ENCODE peak calls at places on chromosomes 6 and 20, in nine cellular contexts. R is substantia nigra; T is neural progenitor cell; P is HCT116; B is SJSA1; N is adrenal gland; Z is GM23338; S is CD8-positive, alpha-beta T cell; E is cardiac muscle cell. K is an unnamed sample.

GRCh38 chr6:43990275-43990626 is 137.0 kb downstream of the MRPL14 start:
- DNase-seq in B (no peak), E (no peak), Z (no peak), T (no peak), R (no peak), P (no peak), S (no peak), N (no peak), K (no peak)

GRCh38 chr20:19098806-19099578 is 113.5 kb upstream of the SLC24A3 start:
- DNase-seq in T (no peak), E (no peak), R (no peak), S (no peak), P (no peak), N (no peak), Z (no peak), B (no peak), K (no peak)

GRCh38 chr6:37741757-37742400 is 44.2 kb upstream of the MDGA1 start:
- DNase-seq in Z (peak; percentile 65), N (peak; percentile 24), P (no peak), T (peak; percentile 56), B (no peak), E (peak; percentile 27), S (no peak), R (no peak), K (no peak)

GRCh38 chr6:146546440-146546839 is 2.8 kb downstream of the RAB32 start:
- DNase-seq in P (no peak), N (no peak), E (peak; percentile 86), S (no peak), T (no peak), Z (peak; percentile 11), B (peak; percentile 76), R (no peak), K (peak; percentile 87)

GRCh38 chr20:36372671-36373070 is 66.5 kb downstream of the DLGAP4 start:
- DNase-seq in T (no peak), N (no peak), S (no peak), P (no peak), E (no peak), Z (no peak), B (no peak), R (no peak), K (no peak)

GRCh38 chr6:133341607-133342158 is 100.5 kb downstream of the EYA4 start:
- DNase-seq in S (no peak), Z (no peak), E (peak; percentile 94), N (no peak), T (no peak), B (no peak), R (no peak), P (no peak), K (no peak)

GRCh38 chr20:64035066-64035932 is 683 bp upstream of the C20orf204 start:
- DNase-seq in S (no peak), B (no peak), E (no peak), Z (no peak), N (no peak), R (no peak), P (no peak), T (no peak), K (no peak)

GRCh38 chr6:110813813-110814487 is 1.3 kb downstream of the CDK19 start:
- DNase-seq in Z (peak; percentile 14), T (peak; percentile 17), R (no peak), E (no peak), P (no peak), S (no peak), N (no peak), B (no peak), K (no peak)

GRCh38 chr20:19820520-19821211 is 62.6 kb downstream of the RIN2 start:
- DNase-seq in N (no peak), P (no peak), Z (no peak), E (no peak), B (no peak), S (no peak), R (no peak), T (no peak), K (no peak)

GRCh38 chr6:33958208-33958862 is 154.5 kb upstream of the MLN start:
- DNase-seq in N (no peak), Z (peak; percentile 87), T (peak; percentile 77), S (no peak), B (no peak), P (no peak), E (no peak), R (no peak), K (no peak)

GRCh38 chr20:10919549-10920140 is 245.8 kb upstream of the JAG1 start:
- DNase-seq in T (no peak), Z (no peak), S (no peak), E (peak; percentile 31), R (no peak), P (no peak), B (peak; percentile 47), N (no peak), K (no peak)

GRCh38 chr6:63121166-63121565 is 90.1 kb upstream of the FKBP1C start:
- DNase-seq in B (no peak), R (no peak), S (no peak), T (no peak), P (no peak), N (no peak), Z (peak; percentile 37), E (no peak), K (no peak)

GRCh38 chr6:37432590-37432915 is 468 bp upstream of the CMTR1 start:
- DNase-seq in N (no peak), S (no peak), P (no peak), T (no peak), B (no peak), Z (no peak), R (no peak), E (no peak), K (no peak)

GRCh38 chr20:13325033-13325432 is 104.0 kb downstream of the ISM1 start:
- DNase-seq in T (peak; percentile 61), B (peak; percentile 37), N (peak; percentile 29), E (peak; percentile 41), S (no peak), Z (peak; percentile 80), P (peak; percentile 18), R (no peak), K (no peak)

GRCh38 chr6:16854986-16855385 is 93.7 kb upstream of the ATXN1 start:
- DNase-seq in T (no peak), Z (no peak), B (peak; percentile 67), E (no peak), N (no peak), S (no peak), R (no peak), P (no peak), K (peak; percentile 14)

GRCh38 chr6:82183642-82184282 is 63.8 kb downstream of the IBTK start:
- DNase-seq in P (no peak), T (no peak), Z (no peak), B (no peak), S (no peak), E (no peak), R (no peak), N (no peak), K (no peak)

GRCh38 chr6:36851632-36852031 is 12.4 kb upstream of the CPNE5 start:
- DNase-seq in R (no peak), T (no peak), B (no peak), N (no peak), Z (no peak), E (peak; percentile 86), P (no peak), S (no peak), K (no peak)

GRCh38 chr6:161493731-161494130 is 219.9 kb upstream of the AGPAT4 start:
- DNase-seq in R (no peak), P (no peak), S (no peak), T (no peak), N (no peak), Z (no peak), B (no peak), E (no peak), K (no peak)

GRCh38 chr6:75273009-75273408 is 11.6 kb downstream of the TMEM30A start:
- DNase-seq in E (no peak), N (no peak), P (no peak), T (no peak), S (no peak), R (no peak), Z (no peak), B (no peak), K (no peak)
- H3K27ac ChIP-seq in E (peak overlapping the region; percentile 32), N (no peak overlapping the region), P (no peak overlapping the region), T (no peak overlapping the region), S (no peak overlapping the region), R (no peak overlapping the region), Z (peak overlapping the region; percentile 85), B (peak overlapping the region; percentile 65), K (peak overlapping the region; percentile 67)

GRCh38 chr6:14797875-14798593 is 447.8 kb upstream of the JARID2 start:
- DNase-seq in P (no peak), R (no peak), T (no peak), N (no peak), B (no peak), E (peak; percentile 25), S (no peak), Z (no peak), K (no peak)
- H3K27ac ChIP-seq in P (no peak overlapping the region), R (no peak overlapping the region), T (no peak overlapping the region), N (no peak overlapping the region), B (no peak overlapping the region), E (no peak overlapping the region), S (no peak overlapping the region), Z (peak overlapping the region; percentile 60), K (peak overlapping the region; percentile 46)

GRCh38 chr6:55841341-55841740 is 34.0 kb downstream of the BMP5 start:
- DNase-seq in T (no peak), P (no peak), Z (no peak), E (no peak), S (no peak), N (no peak), B (no peak), R (no peak), K (no peak)
- H3K27ac ChIP-seq in T (no peak overlapping the region), P (no peak overlapping the region), Z (no peak overlapping the region), E (peak overlapping the region; percentile 80), S (no peak overlapping the region), N (no peak overlapping the region), B (no peak overlapping the region), R (no peak overlapping the region), K (no peak overlapping the region)

DNA sequence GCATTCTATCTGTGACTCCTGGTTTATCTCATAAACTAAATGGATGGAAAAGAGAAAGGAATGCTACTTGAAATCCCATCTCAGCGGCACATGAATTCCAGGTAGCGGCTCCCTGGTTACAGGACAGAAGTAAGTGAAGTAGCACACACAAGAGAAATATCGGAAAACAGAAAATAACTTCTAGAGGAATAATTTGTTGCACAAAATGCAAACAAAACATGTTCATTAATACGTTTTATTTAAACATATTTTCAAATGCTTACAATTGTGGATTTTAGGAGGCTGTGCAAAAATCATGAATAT is 26.5 kb upstream of the RPS6KA2 start:
- DNase-seq in B (no peak), T (no peak), E (no peak), Z (no peak), S (no peak), N (no peak), P (no peak), R (no peak), K (no peak)
- H3K27ac ChIP-seq in B (no peak overlapping the region), T (no peak overlapping the region), E (no peak overlapping the region), Z (no peak overlapping the region), S (no peak overlapping the region), N (no peak overlapping the region), P (no peak overlapping the region), R (no peak overlapping the region), K (no peak overlapping the region)

DNA sequence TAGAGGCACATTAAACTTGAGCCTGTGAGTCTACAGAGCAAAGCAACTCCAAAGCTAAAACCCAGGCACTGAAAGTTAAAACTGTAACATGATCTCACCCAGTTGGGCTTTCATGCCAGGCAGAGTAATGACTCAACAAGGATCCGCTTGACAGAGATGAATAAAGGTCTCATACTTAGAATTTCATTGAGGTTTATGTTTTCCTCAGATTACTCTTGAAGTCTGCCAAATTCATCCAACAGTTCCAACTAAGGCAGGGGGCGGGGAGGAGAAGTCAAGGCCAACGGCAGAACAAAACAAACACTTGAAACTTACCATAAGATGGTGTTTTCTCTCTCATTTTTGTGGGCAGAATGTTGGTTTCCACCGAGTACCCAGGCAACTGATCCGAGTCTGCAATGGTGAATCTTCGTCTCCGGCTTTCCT is 54.0 kb upstream of the IPCEF1 start:
- DNase-seq in T (no peak), E (peak; percentile 97), Z (peak; percentile 40), N (peak; percentile 64), B (peak; percentile 97), R (no peak), P (peak; percentile 66), S (no peak), K (peak; percentile 36)
- H3K27ac ChIP-seq in T (no peak overlapping the region), E (peak overlapping the region; percentile 61), Z (no peak overlapping the region), N (peak overlapping the region; percentile 16), B (peak overlapping the region; percentile 88), R (peak overlapping the region; percentile 58), P (peak overlapping the region; percentile 45), S (no peak overlapping the region), K (peak overlapping the region; percentile 18)

K was measured in epithelial cell of prostate.